ENCODE peak calls at places on chromosomes 1 and 21, in four cellular contexts. A is CD8-positive, alpha-beta T cell; E is cardiac muscle cell; V is psoas muscle. U is an unnamed sample. For H3K4me1, the result is how much of the 10 kb centered on the place peaks cover.

GRCh38 chr1:221437924-221438323 is 304.0 kb downstream of the DUSP10 start:
- DNase-seq in V (no peak), A (no peak), E (peak), U (no peak)

GRCh38 chr1:205481629-205482071 is 22.8 kb upstream of the CDK18 start:
- DNase-seq in E (no peak), A (no peak), V (no peak), U (no peak)

GRCh38 chr21:25171438-25171837 is 435.8 kb downstream of the MRPL39 start:
- DNase-seq in V (no peak), A (no peak), E (peak), U (no peak)

GRCh38 chr1:173062156-173062938 is 11.6 kb upstream of the TNFSF18 start:
- DNase-seq in V (no peak), E (peak), A (no peak), U (no peak)

GRCh38 chr1:157181790-157182189 is 43.6 kb upstream of the ETV3 start:
- DNase-seq in A (no peak), V (no peak), E (no peak), U (no peak)

GRCh38 chr1:43636006-43636641 is 13.8 kb upstream of the KDM4A start:
- DNase-seq in V (no peak), A (no peak), E (no peak), U (no peak)

GRCh38 chr1:33710989-33711388 is 152.9 kb upstream of the HMGB4 start:
- DNase-seq in E (no peak), V (no peak), A (no peak), U (no peak)

GRCh38 chr1:48556161-48556850 is 84.3 kb upstream of the SPATA6 start:
- DNase-seq in A (no peak), E (no peak), V (peak), U (no peak)

GRCh38 chr1:155607708-155608107 is 2.3 kb upstream of the MSTO1 start:
- DNase-seq in E (no peak), V (no peak), A (no peak), U (no peak)

GRCh38 chr1:161307230-161307768 is 2.5 kb downstream of the MPZ start:
- DNase-seq in V (no peak), A (no peak), E (peak), U (peak)

GRCh38 chr1:212483154-212483505 is 50.4 kb downstream of the NENF start:
- DNase-seq in V (no peak), A (no peak), E (no peak), U (peak)

GRCh38 chr1:155651861-155652661 is 36.5 kb downstream of the YY1AP1 start:
- DNase-seq in A (no peak), V (no peak), E (no peak), U (no peak)

GRCh38 chr1:109975718-109976117 is 8.8 kb upstream of the AHCYL1 start:
- DNase-seq in E (peak), V (no peak), A (no peak), U (no peak)

GRCh38 chr1:167658574-167659328 is 28.7 kb downstream of the RCSD1 start:
- DNase-seq in A (no peak), V (no peak), E (no peak), U (no peak)

GRCh38 chr1:97630281-97630680 is 290.6 kb downstream of the DPYD start:
- DNase-seq in V (no peak), E (no peak), A (no peak), U (no peak)

GRCh38 chr1:97632776-97633175 is 288.1 kb downstream of the DPYD start:
- DNase-seq in A (no peak), V (no peak), E (peak), U (no peak)

GRCh38 chr1:97632075-97632474 is 288.8 kb downstream of the DPYD start:
- DNase-seq in A (no peak), E (peak), V (no peak), U (no peak)

GRCh38 chr1:97634758-97635157 is 286.1 kb downstream of the DPYD start:
- DNase-seq in V (no peak), A (no peak), E (no peak), U (no peak)

DNA sequence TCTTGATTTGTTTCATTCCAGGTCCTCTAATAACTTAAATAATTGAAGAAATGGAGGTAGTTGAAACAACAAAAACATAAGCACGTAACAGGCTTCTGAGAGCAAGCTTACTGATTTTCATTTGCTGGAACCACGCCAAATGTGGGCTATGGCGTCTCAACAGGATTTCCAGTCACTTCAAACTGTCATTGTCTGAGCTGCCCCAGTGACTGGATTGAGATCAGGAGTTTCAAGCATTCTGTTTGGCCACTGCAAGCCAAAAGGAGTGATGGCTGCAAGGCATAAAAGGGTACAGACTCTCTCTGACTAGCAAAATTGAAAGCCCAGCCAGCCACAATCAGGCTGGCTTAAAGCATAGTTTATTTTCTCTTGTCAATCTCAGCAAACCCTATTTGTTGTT is 289.9 kb downstream of the DPYD start:
- DNase-seq in E (peak), V (no peak), A (no peak), U (no peak)
- H3K4me3 ChIP-seq in E (no peak), V (no peak), A (no peak), U (no peak)

GRCh38 chr1:170067253-170067819 is 7.2 kb downstream of the KIFAP3 start:
- DNase-seq in A (no peak), E (peak), V (no peak), U (no peak)
- TF ChIP-seq CTCF in A (no peak), E (no peak), V (no peak), U (no peak)

GRCh38 chr1:209412566-209412965 is 170.9 kb upstream of the CAMK1G start:
- DNase-seq in A (no peak), V (no peak), E (no peak), U (no peak)
- H3K4me1 ChIP-seq in A (under half), V (under half), E (under half), U (under half)

DNA sequence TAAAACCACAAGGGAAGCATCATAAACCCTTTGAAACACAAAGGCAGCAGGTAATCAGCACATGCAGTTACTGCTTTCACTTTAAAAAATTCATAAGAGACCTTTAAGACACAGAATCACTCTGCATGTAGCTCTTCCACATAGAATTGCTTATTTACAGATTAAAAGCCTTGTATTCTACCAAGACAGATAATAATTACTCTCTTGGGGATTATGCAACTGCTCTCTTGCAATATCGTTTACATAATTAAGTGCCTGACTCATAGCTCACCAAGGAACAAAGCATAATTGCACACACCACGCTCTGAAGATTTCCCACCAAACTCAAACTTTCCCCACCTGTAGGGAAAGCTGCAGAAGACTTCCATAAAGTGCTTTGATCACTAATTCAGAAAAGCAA is 87.9 kb downstream of the VAV3 start:
- DNase-seq in A (no peak), E (peak), V (no peak), U (no peak)
- H3K4me3 ChIP-seq in A (no peak), E (no peak), V (no peak), U (no peak)